ENCODE peak calls at places on chromosomes 11 and 22, in six cellular contexts. One of them, this sample, is unnamed.

GRCh38 chr22:37968452-37969251 is 15.2 kb downstream of the POLR2F start:
- DNase-seq in skeletal muscle cell: no peak
- DNase-seq in fibroblast of lung: no peak
- DNase-seq in GM23248: no peak
- DNase-seq in NCI-H1092: no peak
- DNase-seq in right cardiac atrium: peak; percentile 38
- DNase-seq in this sample: no peak

GRCh38 chr11:92528051-92528450 is 303.4 kb downstream of the FAT3 start:
- DNase-seq in skeletal muscle cell: peak; percentile 48
- DNase-seq in fibroblast of lung: peak; percentile 95
- DNase-seq in GM23248: peak; percentile 40
- DNase-seq in NCI-H1092: no peak
- DNase-seq in right cardiac atrium: no peak
- DNase-seq in this sample: no peak

GRCh38 chr11:63858628-63859550 is 20.0 kb downstream of the MARK2 start:
- DNase-seq in skeletal muscle cell: peak; percentile 64
- DNase-seq in fibroblast of lung: peak; percentile 33
- DNase-seq in GM23248: peak; percentile 50
- DNase-seq in NCI-H1092: no peak
- DNase-seq in right cardiac atrium: peak; percentile 72
- DNase-seq in this sample: no peak

GRCh38 chr11:12287374-12288211 is 89.8 kb upstream of the PARVA start:
- DNase-seq in skeletal muscle cell: peak; percentile 96
- DNase-seq in fibroblast of lung: peak; percentile 99
- DNase-seq in GM23248: peak; percentile 99
- DNase-seq in NCI-H1092: peak; percentile 65
- DNase-seq in right cardiac atrium: peak; percentile 82
- DNase-seq in this sample: peak; percentile 96

GRCh38 chr11:15293975-15294374 is 179.3 kb downstream of the INSC start:
- DNase-seq in skeletal muscle cell: no peak
- DNase-seq in fibroblast of lung: no peak
- DNase-seq in GM23248: no peak
- DNase-seq in NCI-H1092: no peak
- DNase-seq in right cardiac atrium: no peak
- DNase-seq in this sample: no peak

GRCh38 chr11:34644669-34645406 is 23.9 kb downstream of the EHF start:
- DNase-seq in skeletal muscle cell: peak; percentile 71
- DNase-seq in fibroblast of lung: peak; percentile 90
- DNase-seq in GM23248: peak; percentile 52
- DNase-seq in NCI-H1092: no peak
- DNase-seq in right cardiac atrium: no peak
- DNase-seq in this sample: no peak

GRCh38 chr22:19799322-19800190 is 39.0 kb downstream of the TBX1 start:
- DNase-seq in skeletal muscle cell: peak; percentile 71
- DNase-seq in fibroblast of lung: peak; percentile 97
- DNase-seq in GM23248: peak; percentile 98
- DNase-seq in NCI-H1092: no peak
- DNase-seq in right cardiac atrium: peak; percentile 76
- DNase-seq in this sample: peak; percentile 92

GRCh38 chr11:1224491-1225385 is 1.9 kb downstream of the MUC5B start:
- DNase-seq in skeletal muscle cell: no peak
- DNase-seq in fibroblast of lung: no peak
- DNase-seq in GM23248: no peak
- DNase-seq in NCI-H1092: no peak
- DNase-seq in right cardiac atrium: peak; percentile 59
- DNase-seq in this sample: peak; percentile 82

This sample was measured in chondrocyte.